ENCODE peak calls at places on chromosomes 12 and 14, in four cellular contexts. V is cardiac septum; L is activated CD4-positive, alpha-beta memory T cell treated with anti-CD3 and anti-CD28 coated beads, Interleukin-2, amount 10 ng/mL, durations not matched to agents 7 days and 5 days; F is right cardiac atrium. H is an unnamed sample.

GRCh38 chr14:71659165-71659564 is 273.1 kb upstream of the RGS6 start:
- DNase-seq in V (no peak), L (no peak), F (no peak), H (no peak)

GRCh38 chr12:130500835-130501330 is 163.2 kb downstream of the PIWIL1 start:
- DNase-seq in V (no peak), L (no peak), F (no peak), H (no peak)

GRCh38 chr12:53726342-53726741 is 910 bp downstream of the CALCOCO1 start:
- DNase-seq in V (no peak), L (peak), F (no peak), H (no peak)

GRCh38 chr14:92037989-92038388 is 1.9 kb downstream of the TRIP11 start:
- DNase-seq in V (no peak), L (no peak), F (no peak), H (no peak)

GRCh38 chr12:125683748-125684381 is 618.6 kb downstream of the AACS start:
- DNase-seq in V (no peak), L (peak), F (peak), H (no peak)

GRCh38 chr12:113418213-113418879 is 3.8 kb upstream of the SDSL start:
- DNase-seq in V (no peak), L (no peak), F (peak), H (peak)

GRCh38 chr12:109697270-109697553 is 16.4 kb upstream of the FAM222A start:
- DNase-seq in V (no peak), L (no peak), F (no peak), H (no peak)

GRCh38 chr12:104630230-104630670 is 173.5 kb downstream of the CHST11 start:
- DNase-seq in V (no peak), L (no peak), F (no peak), H (no peak)

GRCh38 chr12:29807125-29807524 is 23.4 kb upstream of the TMTC1 start:
- DNase-seq in V (no peak), L (no peak), F (no peak), H (no peak)

GRCh38 chr12:15910864-15911696 is at the start of gene DERA:
- DNase-seq in V (peak), L (peak), F (peak), H (peak)

H was measured in kidney.